ENCODE peak calls at places on chromosomes 4 and X, in seven cellular contexts. One of them, this sample, is unnamed. For H3K36me3, the result is how much of the 10 kb centered on the place peaks cover.

GRCh38 chr4:126661194-126661593 is 971.6 kb upstream of the INTU start:
- DNase-seq in Peyer's patch: no peak
- DNase-seq in GM23248: no peak
- DNase-seq in neuronal stem cell: no peak
- DNase-seq in ascending aorta: no peak
- DNase-seq in right lobe of liver: no peak
- DNase-seq in SJSA1: no peak
- DNase-seq in this sample: no peak

GRCh38 chr4:179076865-179077264 is 1634.6 kb upstream of the AGA start:
- DNase-seq in GM23248: no peak
- DNase-seq in neuronal stem cell: no peak
- DNase-seq in Peyer's patch: peak
- DNase-seq in ascending aorta: no peak
- DNase-seq in right lobe of liver: no peak
- DNase-seq in SJSA1: no peak
- DNase-seq in this sample: no peak

GRCh38 chr4:109614015-109614414 is 54.0 kb downstream of the MCUB start:
- DNase-seq in SJSA1: no peak
- DNase-seq in Peyer's patch: no peak
- DNase-seq in ascending aorta: no peak
- DNase-seq in GM23248: no peak
- DNase-seq in neuronal stem cell: no peak
- DNase-seq in right lobe of liver: no peak
- DNase-seq in this sample: no peak

GRCh38 chrX:148784859-148785655 is 284.6 kb downstream of the AFF2 start:
- DNase-seq in ascending aorta: no peak
- DNase-seq in GM23248: no peak
- DNase-seq in right lobe of liver: no peak
- DNase-seq in neuronal stem cell: no peak
- DNase-seq in SJSA1: no peak
- DNase-seq in Peyer's patch: no peak
- DNase-seq in this sample: no peak

GRCh38 chrX:24515447-24515846 is 50.4 kb downstream of the PDK3 start:
- DNase-seq in neuronal stem cell: no peak
- DNase-seq in SJSA1: no peak
- DNase-seq in GM23248: no peak
- DNase-seq in ascending aorta: no peak
- DNase-seq in right lobe of liver: no peak
- DNase-seq in Peyer's patch: no peak
- DNase-seq in this sample: no peak

GRCh38 chr4:151048913-151049312 is 33.8 kb upstream of the LRBA start:
- DNase-seq in right lobe of liver: no peak
- DNase-seq in SJSA1: no peak
- DNase-seq in ascending aorta: no peak
- DNase-seq in GM23248: no peak
- DNase-seq in neuronal stem cell: no peak
- DNase-seq in Peyer's patch: no peak
- DNase-seq in this sample: no peak

GRCh38 chr4:54568184-54568583 is 89.6 kb upstream of the KIT start:
- DNase-seq in ascending aorta: no peak
- DNase-seq in right lobe of liver: no peak
- DNase-seq in SJSA1: no peak
- DNase-seq in neuronal stem cell: no peak
- DNase-seq in GM23248: peak
- DNase-seq in Peyer's patch: no peak
- DNase-seq in this sample: no peak

GRCh38 chrX:14598330-14598729 is 69.0 kb downstream of the GLRA2 start:
- DNase-seq in ascending aorta: no peak
- DNase-seq in SJSA1: no peak
- DNase-seq in neuronal stem cell: no peak
- DNase-seq in Peyer's patch: no peak
- DNase-seq in right lobe of liver: no peak
- DNase-seq in GM23248: peak
- DNase-seq in this sample: no peak

GRCh38 chr4:82643994-82644730 is 82.4 kb upstream of the TMEM150C start:
- DNase-seq in ascending aorta: no peak
- DNase-seq in right lobe of liver: no peak
- DNase-seq in neuronal stem cell: no peak
- DNase-seq in GM23248: peak
- DNase-seq in SJSA1: no peak
- DNase-seq in Peyer's patch: no peak
- DNase-seq in this sample: no peak

GRCh38 chrX:42615161-42615563 is 162.8 kb downstream of the PPP1R2C start:
- DNase-seq in neuronal stem cell: no peak
- DNase-seq in Peyer's patch: peak
- DNase-seq in ascending aorta: no peak
- DNase-seq in right lobe of liver: no peak
- DNase-seq in SJSA1: no peak
- DNase-seq in GM23248: no peak
- DNase-seq in this sample: no peak

GRCh38 chrX:2327423-2327822 is 173.4 kb downstream of the DHRSX start:
- DNase-seq in SJSA1: no peak
- DNase-seq in right lobe of liver: no peak
- DNase-seq in ascending aorta: no peak
- DNase-seq in Peyer's patch: no peak
- DNase-seq in GM23248: no peak
- DNase-seq in neuronal stem cell: no peak
- DNase-seq in this sample: no peak

GRCh38 chr4:81919810-81920209 is 448.1 kb upstream of the RASGEF1B start:
- DNase-seq in ascending aorta: no peak
- DNase-seq in Peyer's patch: no peak
- DNase-seq in SJSA1: no peak
- DNase-seq in GM23248: no peak
- DNase-seq in neuronal stem cell: no peak
- DNase-seq in right lobe of liver: no peak
- DNase-seq in this sample: no peak

GRCh38 chr4:81648576-81649272 is 177.0 kb upstream of the RASGEF1B start:
- DNase-seq in SJSA1: no peak
- DNase-seq in GM23248: no peak
- DNase-seq in ascending aorta: no peak
- DNase-seq in Peyer's patch: no peak
- DNase-seq in right lobe of liver: no peak
- DNase-seq in neuronal stem cell: no peak
- DNase-seq in this sample: no peak

GRCh38 chr4:60913026-60913425 is 287.1 kb upstream of the ADGRL3 start:
- DNase-seq in ascending aorta: no peak
- DNase-seq in right lobe of liver: no peak
- DNase-seq in neuronal stem cell: no peak
- DNase-seq in Peyer's patch: no peak
- DNase-seq in GM23248: no peak
- DNase-seq in SJSA1: no peak
- DNase-seq in this sample: no peak

GRCh38 chr4:65924843-65925242 is 254.6 kb upstream of the EPHA5 start:
- DNase-seq in neuronal stem cell: no peak
- DNase-seq in Peyer's patch: no peak
- DNase-seq in SJSA1: no peak
- DNase-seq in GM23248: no peak
- DNase-seq in right lobe of liver: no peak
- DNase-seq in ascending aorta: no peak
- DNase-seq in this sample: no peak

GRCh38 chr4:98055800-98056501 is 87.3 kb downstream of the STPG2 start:
- DNase-seq in ascending aorta: no peak
- DNase-seq in neuronal stem cell: no peak
- DNase-seq in SJSA1: no peak
- DNase-seq in Peyer's patch: no peak
- DNase-seq in right lobe of liver: no peak
- DNase-seq in GM23248: no peak
- DNase-seq in this sample: no peak

GRCh38 chrX:88325634-88326033 is 421.4 kb upstream of the CPXCR1 start:
- DNase-seq in SJSA1: no peak
- DNase-seq in ascending aorta: no peak
- DNase-seq in neuronal stem cell: no peak
- DNase-seq in right lobe of liver: no peak
- DNase-seq in GM23248: no peak
- DNase-seq in Peyer's patch: no peak
- DNase-seq in this sample: no peak

GRCh38 chr4:183171484-183172267 is 72.6 kb downstream of the WWC2 start:
- DNase-seq in ascending aorta: no peak
- DNase-seq in right lobe of liver: no peak
- DNase-seq in Peyer's patch: no peak
- DNase-seq in SJSA1: no peak
- DNase-seq in GM23248: peak
- DNase-seq in neuronal stem cell: no peak
- DNase-seq in this sample: no peak

GRCh38 chr4:154314248-154314647 is 177.4 kb downstream of the DCHS2 start:
- DNase-seq in GM23248: peak
- DNase-seq in right lobe of liver: no peak
- DNase-seq in ascending aorta: no peak
- DNase-seq in Peyer's patch: no peak
- DNase-seq in neuronal stem cell: no peak
- DNase-seq in SJSA1: no peak
- DNase-seq in this sample: no peak

GRCh38 chrX:41718481-41719245 is 5.3 kb upstream of the GPR82 start:
- DNase-seq in neuronal stem cell: peak
- DNase-seq in SJSA1: no peak
- DNase-seq in Peyer's patch: no peak
- DNase-seq in right lobe of liver: no peak
- DNase-seq in ascending aorta: no peak
- DNase-seq in GM23248: no peak
- DNase-seq in this sample: no peak

GRCh38 chrX:30865020-30865419 is 24.0 kb downstream of the TAB3 start:
- DNase-seq in Peyer's patch: no peak
- DNase-seq in GM23248: peak
- DNase-seq in ascending aorta: no peak
- DNase-seq in neuronal stem cell: no peak
- DNase-seq in right lobe of liver: no peak
- DNase-seq in SJSA1: no peak
- DNase-seq in this sample: no peak

GRCh38 chrX:10112510-10112909 is 44.3 kb upstream of the CLCN4 start:
- DNase-seq in ascending aorta: no peak
- DNase-seq in neuronal stem cell: no peak
- DNase-seq in right lobe of liver: no peak
- DNase-seq in GM23248: no peak
- DNase-seq in SJSA1: no peak
- DNase-seq in Peyer's patch: no peak
- DNase-seq in this sample: no peak

GRCh38 chrX:10109695-10110094 is 47.1 kb upstream of the CLCN4 start:
- DNase-seq in ascending aorta: no peak
- DNase-seq in neuronal stem cell: no peak
- DNase-seq in Peyer's patch: no peak
- DNase-seq in SJSA1: no peak
- DNase-seq in GM23248: peak
- DNase-seq in right lobe of liver: no peak
- DNase-seq in this sample: no peak

GRCh38 chrX:10111364-10112148 is 45.2 kb upstream of the CLCN4 start:
- DNase-seq in right lobe of liver: no peak
- DNase-seq in SJSA1: no peak
- DNase-seq in ascending aorta: no peak
- DNase-seq in Peyer's patch: no peak
- DNase-seq in neuronal stem cell: no peak
- DNase-seq in GM23248: peak
- DNase-seq in this sample: no peak

GRCh38 chrX:10110316-10110932 is 46.4 kb upstream of the CLCN4 start:
- DNase-seq in GM23248: no peak
- DNase-seq in neuronal stem cell: no peak
- DNase-seq in ascending aorta: no peak
- DNase-seq in Peyer's patch: no peak
- DNase-seq in SJSA1: no peak
- DNase-seq in right lobe of liver: no peak
- DNase-seq in this sample: no peak

GRCh38 chrX:10110984-10111363 is 45.8 kb upstream of the CLCN4 start:
- DNase-seq in ascending aorta: no peak
- DNase-seq in SJSA1: no peak
- DNase-seq in Peyer's patch: no peak
- DNase-seq in right lobe of liver: no peak
- DNase-seq in neuronal stem cell: no peak
- DNase-seq in GM23248: peak
- DNase-seq in this sample: no peak
- H3K4me3 ChIP-seq in ascending aorta: no peak
- H3K4me3 ChIP-seq in SJSA1: no peak
- H3K4me3 ChIP-seq in Peyer's patch: no peak
- H3K4me3 ChIP-seq in right lobe of liver: no peak
- H3K4me3 ChIP-seq in neuronal stem cell: no peak
- H3K4me3 ChIP-seq in GM23248: no peak
- H3K4me3 ChIP-seq in this sample: no peak

GRCh38 chr4:8233672-8234484 is 34.8 kb downstream of the SH3TC1 start:
- DNase-seq in Peyer's patch: no peak
- DNase-seq in ascending aorta: no peak
- DNase-seq in right lobe of liver: no peak
- DNase-seq in neuronal stem cell: no peak
- DNase-seq in GM23248: no peak
- DNase-seq in SJSA1: no peak
- DNase-seq in this sample: no peak
- H3K36me3 ChIP-seq in Peyer's patch: under half
- H3K36me3 ChIP-seq in ascending aorta: under half
- H3K36me3 ChIP-seq in right lobe of liver: under half
- H3K36me3 ChIP-seq in neuronal stem cell: under half
- H3K36me3 ChIP-seq in GM23248: under half
- H3K36me3 ChIP-seq in SJSA1: under half
- H3K36me3 ChIP-seq in this sample: under half

GRCh38 chr4:62717144-62717543 is 1517.0 kb downstream of the ADGRL3 start:
- DNase-seq in GM23248: no peak
- DNase-seq in Peyer's patch: no peak
- DNase-seq in neuronal stem cell: no peak
- DNase-seq in ascending aorta: no peak
- DNase-seq in SJSA1: no peak
- DNase-seq in right lobe of liver: no peak
- DNase-seq in this sample: no peak

GRCh38 chr4:62709618-62710252 is 1509.6 kb downstream of the ADGRL3 start:
- DNase-seq in SJSA1: no peak
- DNase-seq in ascending aorta: no peak
- DNase-seq in Peyer's patch: no peak
- DNase-seq in right lobe of liver: no peak
- DNase-seq in neuronal stem cell: peak
- DNase-seq in GM23248: peak
- DNase-seq in this sample: no peak

GRCh38 chr4:62706423-62706822 is 1506.3 kb downstream of the ADGRL3 start:
- DNase-seq in right lobe of liver: no peak
- DNase-seq in Peyer's patch: no peak
- DNase-seq in ascending aorta: no peak
- DNase-seq in GM23248: no peak
- DNase-seq in neuronal stem cell: no peak
- DNase-seq in SJSA1: no peak
- DNase-seq in this sample: no peak

DNA sequence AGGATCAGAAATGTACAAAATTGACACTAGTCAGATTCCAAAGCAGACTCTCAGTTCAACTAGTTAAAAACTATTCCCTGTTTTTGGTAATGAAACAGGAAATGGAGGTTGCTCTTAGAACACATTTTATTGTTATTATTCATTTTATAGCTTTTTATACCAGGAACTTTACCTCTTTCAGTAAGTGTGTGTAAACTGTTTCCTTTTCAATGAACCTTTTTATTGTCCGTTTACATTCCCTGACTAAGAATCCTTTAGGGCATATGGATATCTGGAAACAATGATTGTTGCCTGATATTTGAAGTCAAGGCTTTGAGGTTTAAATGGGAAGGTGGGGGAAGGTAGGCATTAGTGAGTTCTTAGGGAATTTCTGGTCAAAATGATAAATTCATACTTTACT is 1511.4 kb downstream of the ADGRL3 start:
- DNase-seq in SJSA1: no peak
- DNase-seq in right lobe of liver: no peak
- DNase-seq in GM23248: no peak
- DNase-seq in neuronal stem cell: no peak
- DNase-seq in Peyer's patch: no peak
- DNase-seq in ascending aorta: no peak
- DNase-seq in this sample: no peak
- H3K27ac ChIP-seq in SJSA1: no peak
- H3K27ac ChIP-seq in right lobe of liver: no peak
- H3K27ac ChIP-seq in GM23248: no peak
- H3K27ac ChIP-seq in neuronal stem cell: no peak
- H3K27ac ChIP-seq in Peyer's patch: no peak
- H3K27ac ChIP-seq in ascending aorta: no peak
- H3K27ac ChIP-seq in this sample: no peak

GRCh38 chr4:1406416-1406945 is at the start of gene NKX1-1:
- DNase-seq in Peyer's patch: no peak
- DNase-seq in right lobe of liver: no peak
- DNase-seq in SJSA1: no peak
- DNase-seq in neuronal stem cell: no peak
- DNase-seq in GM23248: no peak
- DNase-seq in ascending aorta: no peak
- DNase-seq in this sample: no peak
- H3K4me3 ChIP-seq in Peyer's patch: no peak
- H3K4me3 ChIP-seq in right lobe of liver: no peak
- H3K4me3 ChIP-seq in SJSA1: no peak
- H3K4me3 ChIP-seq in neuronal stem cell: no peak
- H3K4me3 ChIP-seq in GM23248: no peak
- H3K4me3 ChIP-seq in ascending aorta: no peak
- H3K4me3 ChIP-seq in this sample: no peak

This sample was measured in psoas muscle.